ENCODE peak calls at places on chromosomes 1 and 21, in eight cellular contexts. E is endothelial cell; W is activated T-helper 1 cell treated with Interleukin-2 at 50 U/mL for 16 hours; P is activated naive CD4-positive, alpha-beta T cell; O is mesenteric fat pad; Y is AG10803; T is psoas muscle; A is BJ. R is an unnamed sample.

GRCh38 chr1:78075621-78076020 is 29.9 kb downstream of the GIPC2 start:
- DNase-seq in E (no peak), W (no peak), P (no peak), O (no peak), Y (no peak), T (no peak), A (no peak), R (no peak)

GRCh38 chr1:7299329-7299799 is 471.7 kb upstream of the VAMP3 start:
- DNase-seq in E (no peak), W (no peak), P (no peak), O (no peak), Y (peak; percentile 93), T (peak; percentile 43), A (peak; percentile 90), R (no peak)

GRCh38 chr1:179079113-179079761 is 2.6 kb upstream of the TOR3A start:
- DNase-seq in E (peak; percentile 49), W (peak; percentile 16), P (no peak), O (no peak), Y (peak; percentile 80), T (no peak), A (no peak), R (peak; percentile 93)

GRCh38 chr1:220123889-220124288 is 30.0 kb downstream of the IARS2 start:
- DNase-seq in E (no peak), W (no peak), P (no peak), O (no peak), Y (no peak), T (no peak), A (no peak), R (peak; percentile 44)

GRCh38 chr21:33042812-33043211 is 17.1 kb downstream of the OLIG2 start:
- DNase-seq in E (no peak), W (no peak), P (no peak), O (no peak), Y (peak; percentile 76), T (no peak), A (peak; percentile 19), R (no peak)

GRCh38 chr1:971751-972506 is 5.6 kb downstream of the PLEKHN1 start:
- DNase-seq in E (peak; percentile 7), W (no peak), P (no peak), O (no peak), Y (no peak), T (no peak), A (no peak), R (no peak)

GRCh38 chr1:51093566-51093965 is 8.5 kb upstream of the C1orf185 start:
- DNase-seq in E (no peak), W (no peak), P (no peak), O (no peak), Y (peak; percentile 83), T (no peak), A (no peak), R (no peak)

GRCh38 chr1:38624341-38625039 is 235.1 kb downstream of the RRAGC start:
- DNase-seq in E (no peak), W (no peak), P (no peak), O (no peak), Y (no peak), T (no peak), A (no peak), R (no peak)